ENCODE peak calls at places on chromosomes 11 and 22, in five cellular contexts. T is ovary, P is suprapubic skin, M is H9, J is heart left ventricle. W is an unnamed sample.
A peak's percentile ranks its signal among the peaks of the same experiment; 100 is the strongest.

GRCh38 chr11:74004694-74005615 is 3.9 kb downstream of the UCP3 start:
- DNase-seq in J (no peak), P (no peak), M (no peak), T (no peak), W (no peak)

GRCh38 chr11:102485095-102485722 is 32.6 kb upstream of the TMEM123 start:
- DNase-seq in J (no peak), T (no peak), M (no peak), P (no peak), W (no peak)

GRCh38 chr22:31155425-31155824 is 4.6 kb upstream of the RNF185 start:
- DNase-seq in T (no peak), M (no peak), J (no peak), P (no peak), W (no peak)

GRCh38 chr11:843086-843704 is 543 bp downstream of the TSPAN4 start:
- DNase-seq in P (no peak), T (no peak), M (no peak), J (no peak), W (no peak)

GRCh38 chr11:638616-639323 is 1.7 kb downstream of the DRD4 start:
- DNase-seq in T (no peak), P (no peak), J (no peak), M (peak; percentile 59), W (no peak)

GRCh38 chr11:19959210-19959609 is 201.1 kb downstream of the DBX1 start:
- DNase-seq in T (no peak), M (no peak), J (no peak), P (no peak), W (no peak)

GRCh38 chr22:25692392-25692791 is 49.6 kb upstream of the MYO18B start:
- DNase-seq in J (no peak), T (no peak), M (no peak), P (no peak), W (no peak)

GRCh38 chr22:32748509-32748908 is 53.0 kb upstream of the TIMP3 start:
- DNase-seq in M (no peak), P (no peak), T (no peak), J (no peak), W (no peak)

GRCh38 chr11:102583437-102583836 is 41.7 kb downstream of the MMP20 start:
- DNase-seq in P (no peak), M (no peak), T (no peak), J (no peak), W (no peak)

GRCh38 chr22:23262474-23263332 is 82.4 kb downstream of the BCR start:
- DNase-seq in M (peak; percentile 42), T (no peak), J (no peak), P (no peak), W (no peak)
- H3K4me1 ChIP-seq in M (no peaks in the 10 kb centered on the region), T (peaks cover 6% of the 10 kb centered on the region), J (peaks cover 14% of the 10 kb centered on the region), P (peaks cover 18% of the 10 kb centered on the region), W (no peaks in the 10 kb centered on the region)

GRCh38 chr11:105774899-105775298 is 165.0 kb downstream of the GRIA4 start:
- DNase-seq in P (no peak), J (no peak), T (no peak), M (peak; percentile 24), W (no peak)
- H3K27ac ChIP-seq in P (no peak overlapping the region), J (no peak overlapping the region), T (no peak overlapping the region), M (no peak overlapping the region), W (no peak overlapping the region)

GRCh38 chr22:27918351-27919221 is 470 bp downstream of the PITPNB start:
- DNase-seq in J (peak; percentile 66), P (peak; percentile 85), T (peak; percentile 72), M (peak; percentile 65), W (peak; percentile 50)
- H3K4me1 ChIP-seq in J (peaks cover 63% of the 10 kb centered on the region), P (peaks cover 55% of the 10 kb centered on the region), T (peaks cover 9% of the 10 kb centered on the region), M (peaks cover 3% of the 10 kb centered on the region), W (peaks cover 51% of the 10 kb centered on the region)

GRCh38 chr11:106275151-106275550 is 197.7 kb downstream of the AASDHPPT start:
- DNase-seq in P (no peak), J (no peak), M (no peak), T (no peak), W (no peak)
- H3K27ac ChIP-seq in P (no peak overlapping the region), J (no peak overlapping the region), M (no peak overlapping the region), T (no peak overlapping the region), W (no peak overlapping the region)

GRCh38 chr11:83151274-83151977 is 5.5 kb upstream of the PCF11 start:
- DNase-seq in T (no peak), P (no peak), M (no peak), J (no peak), W (no peak)
- H3K4me1 ChIP-seq in T (no peaks in the 10 kb centered on the region), P (peaks cover 2% of the 10 kb centered on the region), M (no peaks in the 10 kb centered on the region), J (peaks cover 6% of the 10 kb centered on the region), W (peaks cover 5% of the 10 kb centered on the region)